ENCODE peak calls at places on chromosomes 13 and 19, in nine cellular contexts. P is CD4-positive, alpha-beta T cell; B is activated CD4-positive, alpha-beta T cell treated with anti-CD3 and anti-CD28 coated beads, Interleukin-2, amount 50 U/mL, for 24 hours; S is cerebellar cortex; Q is stimulated activated CD4-positive, alpha-beta T cell treated with anti-CD3 and anti-CD28 coated beads, Interleukin-15, amount 100 ng/mL, for 1 hour; W is AG20443; I is stomach; Y is activated CD8-positive, alpha-beta memory T cell treated with anti-CD3 and anti-CD28 coated beads, Interleukin-2, amount 50 U/mL, for 4 hours; Z is type B pancreatic cell. X is an unnamed sample.

GRCh38 chr19:34325181-34325580 is 39.8 kb upstream of the GPI start:
- DNase-seq in P (no peak), B (no peak), S (no peak), Q (no peak), W (no peak), I (no peak), Y (no peak), Z (no peak), X (no peak)

GRCh38 chr13:33228645-33229445 is 56.7 kb downstream of the STARD13 start:
- DNase-seq in P (no peak), B (no peak), S (peak), Q (no peak), W (peak), I (no peak), Y (no peak), Z (no peak), X (no peak)

GRCh38 chr13:102680842-102681725 is 13.8 kb downstream of the METTL21C start:
- DNase-seq in P (no peak), B (no peak), S (no peak), Q (no peak), W (peak), I (no peak), Y (no peak), Z (no peak), X (no peak)

GRCh38 chr19:5480427-5480836 is 25.2 kb downstream of the ZNRF4 start:
- DNase-seq in P (peak), B (peak), S (peak), Q (peak), W (no peak), I (peak), Y (peak), Z (no peak), X (peak)

GRCh38 chr13:24489721-24490120 is 22.9 kb downstream of the PARP4 start:
- DNase-seq in P (no peak), B (no peak), S (no peak), Q (no peak), W (no peak), I (no peak), Y (no peak), Z (no peak), X (no peak)

GRCh38 chr19:55355213-55355821 is 798 bp upstream of the COX6B2 start:
- DNase-seq in P (no peak), B (no peak), S (peak), Q (no peak), W (peak), I (no peak), Y (no peak), Z (no peak), X (no peak)

GRCh38 chr13:71661921-71662320 is 205.1 kb downstream of the DACH1 start:
- DNase-seq in P (no peak), B (no peak), S (no peak), Q (no peak), W (no peak), I (no peak), Y (no peak), Z (no peak), X (no peak)

GRCh38 chr19:29275266-29275665 is 62.3 kb upstream of the UQCRFS1 start:
- DNase-seq in P (no peak), B (no peak), S (no peak), Q (no peak), W (no peak), I (no peak), Y (no peak), Z (no peak), X (no peak)

GRCh38 chr19:10142701-10143375 is 23.1 kb upstream of the EIF3G start:
- DNase-seq in P (peak), B (no peak), S (no peak), Q (no peak), W (no peak), I (no peak), Y (peak), Z (no peak), X (peak)

GRCh38 chr19:55668603-55669348 is 6.2 kb upstream of the EPN1 start:
- DNase-seq in P (no peak), B (no peak), S (no peak), Q (no peak), W (no peak), I (no peak), Y (no peak), Z (no peak), X (no peak)

GRCh38 chr19:3208317-3209207 is 15.9 kb upstream of the CELF5 start:
- DNase-seq in P (no peak), B (no peak), S (no peak), Q (no peak), W (no peak), I (no peak), Y (no peak), Z (no peak), X (no peak)

GRCh38 chr13:28558126-28558525 is 63.2 kb upstream of the FLT1 start:
- DNase-seq in P (no peak), B (no peak), S (no peak), Q (no peak), W (peak), I (no peak), Y (no peak), Z (no peak), X (no peak)

GRCh38 chr19:45253396-45254027 is 2.4 kb downstream of the MARK4 start:
- DNase-seq in P (no peak), B (no peak), S (no peak), Q (no peak), W (peak), I (no peak), Y (no peak), Z (no peak), X (no peak)

GRCh38 chr19:36182612-36183454 is 30.6 kb upstream of the COX7A1 start:
- DNase-seq in P (no peak), B (no peak), S (no peak), Q (no peak), W (no peak), I (no peak), Y (no peak), Z (no peak), X (no peak)

GRCh38 chr13:41780736-41781708 is 179.9 kb downstream of the VWA8 start:
- DNase-seq in P (no peak), B (no peak), S (no peak), Q (no peak), W (peak), I (no peak), Y (no peak), Z (no peak), X (no peak)

GRCh38 chr13:54445865-54446264 is 1417.3 kb downstream of the OLFM4 start:
- DNase-seq in P (no peak), B (no peak), S (no peak), Q (no peak), W (no peak), I (no peak), Y (no peak), Z (no peak), X (no peak)

GRCh38 chr13:75855847-75856246 is 219.7 kb downstream of the LMO7 start:
- DNase-seq in P (no peak), B (no peak), S (no peak), Q (no peak), W (no peak), I (no peak), Y (no peak), Z (no peak), X (no peak)

GRCh38 chr19:33724021-33724722 is 72.5 kb upstream of the KCTD15 start:
- DNase-seq in P (no peak), B (no peak), S (no peak), Q (no peak), W (no peak), I (no peak), Y (no peak), Z (no peak), X (no peak)

GRCh38 chr19:14544977-14545715 is 15.8 kb downstream of the TECR start:
- DNase-seq in P (no peak), B (no peak), S (peak), Q (no peak), W (no peak), I (no peak), Y (no peak), Z (no peak), X (peak)

GRCh38 chr13:80690208-80690607 is 349.3 kb upstream of the SPRY2 start:
- DNase-seq in P (no peak), B (no peak), S (no peak), Q (no peak), W (no peak), I (no peak), Y (no peak), Z (no peak), X (no peak)

GRCh38 chr13:106277483-106278154 is 257.8 kb downstream of the EFNB2 start:
- DNase-seq in P (no peak), B (no peak), S (peak), Q (no peak), W (no peak), I (no peak), Y (no peak), Z (no peak), X (no peak)

GRCh38 chr13:55948175-55948574 is 1192.5 kb upstream of the PRR20A start:
- DNase-seq in P (no peak), B (no peak), S (no peak), Q (no peak), W (no peak), I (no peak), Y (no peak), Z (no peak), X (no peak)

GRCh38 chr19:45955905-45956608 is 17.6 kb downstream of the NOVA2 start:
- DNase-seq in P (no peak), B (no peak), S (no peak), Q (no peak), W (no peak), I (no peak), Y (no peak), Z (no peak), X (no peak)

GRCh38 chr13:33480561-33480960 is 195.0 kb upstream of the STARD13 start:
- DNase-seq in P (no peak), B (no peak), S (no peak), Q (no peak), W (no peak), I (no peak), Y (no peak), Z (no peak), X (no peak)

GRCh38 chr13:30382836-30383525 is 39.3 kb upstream of the UBE2L5 start:
- DNase-seq in P (no peak), B (no peak), S (no peak), Q (no peak), W (no peak), I (no peak), Y (no peak), Z (no peak), X (peak)

GRCh38 chr13:51262501-51263211 is 40.5 kb downstream of the FAM124A start:
- DNase-seq in P (no peak), B (no peak), S (no peak), Q (no peak), W (no peak), I (no peak), Y (no peak), Z (no peak), X (no peak)

GRCh38 chr13:41565221-41565620 is 107.9 kb downstream of the RGCC start:
- DNase-seq in P (no peak), B (no peak), S (no peak), Q (no peak), W (peak), I (no peak), Y (no peak), Z (no peak), X (no peak)

GRCh38 chr13:36888645-36889044 is 31.4 kb downstream of the SMAD9 start:
- DNase-seq in P (no peak), B (no peak), S (no peak), Q (no peak), W (no peak), I (no peak), Y (no peak), Z (no peak), X (no peak)

GRCh38 chr19:18514800-18515682 is 6.8 kb downstream of the ELL start:
- DNase-seq in P (peak), B (no peak), S (no peak), Q (no peak), W (no peak), I (peak), Y (no peak), Z (no peak), X (peak)

GRCh38 chr13:110812869-110813645 is 99.6 kb downstream of the ING1 start:
- DNase-seq in P (no peak), B (no peak), S (no peak), Q (no peak), W (no peak), I (no peak), Y (no peak), Z (no peak), X (no peak)

GRCh38 chr13:57627663-57628062 is 3.9 kb upstream of the PCDH17 start:
- DNase-seq in P (no peak), B (no peak), S (peak), Q (no peak), W (peak), I (no peak), Y (no peak), Z (no peak), X (no peak)

GRCh38 chr19:42113641-42114348 is 18.5 kb downstream of the POU2F2 start:
- DNase-seq in P (no peak), B (no peak), S (peak), Q (no peak), W (peak), I (no peak), Y (no peak), Z (no peak), X (no peak)

GRCh38 chr13:59371229-59371628 is 792.5 kb downstream of the DIAPH3 start:
- DNase-seq in P (no peak), B (no peak), S (no peak), Q (no peak), W (no peak), I (no peak), Y (no peak), Z (no peak), X (no peak)

GRCh38 chr19:49677901-49678674 is 1.0 kb downstream of the PRMT1 start:
- DNase-seq in P (peak), B (peak), S (peak), Q (peak), W (peak), I (peak), Y (peak), Z (peak), X (peak)

GRCh38 chr13:32811297-32811800 is 204.9 kb upstream of the KL start:
- DNase-seq in P (no peak), B (no peak), S (no peak), Q (no peak), W (peak), I (no peak), Y (no peak), Z (no peak), X (peak)

GRCh38 chr19:33683881-33684549 is 62.3 kb downstream of the CHST8 start:
- DNase-seq in P (no peak), B (no peak), S (no peak), Q (no peak), W (peak), I (no peak), Y (no peak), Z (no peak), X (no peak)

GRCh38 chr13:76993021-76993420 is 1.1 kb downstream of the CLN5 start:
- DNase-seq in P (no peak), B (no peak), S (no peak), Q (no peak), W (peak), I (no peak), Y (no peak), Z (no peak), X (no peak)

GRCh38 chr19:18995804-18996241 is 37.5 kb downstream of the SUGP2 start:
- DNase-seq in P (no peak), B (no peak), S (peak), Q (no peak), W (peak), I (peak), Y (no peak), Z (no peak), X (peak)

GRCh38 chr13:104011505-104012270 is 945.5 kb upstream of the SLC10A2 start:
- DNase-seq in P (no peak), B (no peak), S (peak), Q (no peak), W (no peak), I (peak), Y (no peak), Z (no peak), X (no peak)

GRCh38 chr13:86185636-86186035 is 386.4 kb upstream of the SLITRK6 start:
- DNase-seq in P (no peak), B (no peak), S (no peak), Q (no peak), W (no peak), I (no peak), Y (no peak), Z (no peak), X (no peak)

X was measured in transverse colon.